ENCODE peak calls at places on chromosome 17, in ten cellular contexts. W is cardiac fibroblast; N is stimulated activated CD4-positive, alpha-beta T cell treated with anti-CD3 and anti-CD28 coated beads, TNF-alpha, amount 100 ng/mL, for 24 hours; U is Right ventricle myocardium inferior; J is memory B cell; X is stimulated activated CD8-positive, alpha-beta memory T cell treated with anti-CD3 and anti-CD28 coated beads, Interleukin-2, amount 100 ng/mL, for 48 hours; D is substantia nigra; Q is NCI-H1436; Y is germinal center; L is AG08396. P is an unnamed sample.

GRCh38 chr17:36768355-36768754 is 167.0 kb downstream of the MRM1 start:
- DNase-seq in D (no peak), Q (no peak), W (no peak), U (no peak), L (no peak), N (no peak), X (no peak), J (no peak), Y (no peak), P (no peak)

GRCh38 chr17:28402844-28403243 is 3.2 kb downstream of the SLC46A1 start:
- DNase-seq in W (no peak), Q (no peak), J (no peak), Y (no peak), U (no peak), D (no peak), X (no peak), N (no peak), L (no peak), P (no peak)

GRCh38 chr17:64297467-64298088 is 34.5 kb upstream of the TEX2 start:
- DNase-seq in L (no peak), U (no peak), Y (no peak), J (no peak), W (no peak), N (no peak), X (no peak), Q (no peak), D (no peak), P (no peak)

GRCh38 chr17:67637901-67638641 is 79.7 kb upstream of the NOL11 start:
- DNase-seq in L (no peak), N (no peak), D (no peak), Q (no peak), U (no peak), J (no peak), Y (no peak), W (no peak), X (no peak), P (no peak)

GRCh38 chr17:48732688-48733629 is 4.4 kb upstream of the HOXB13 start:
- DNase-seq in D (no peak), Y (no peak), U (no peak), N (no peak), W (no peak), Q (no peak), L (no peak), X (no peak), J (no peak), P (no peak)

GRCh38 chr17:40903129-40903847 is 18.2 kb upstream of the KRT20 start:
- DNase-seq in U (no peak), L (no peak), J (no peak), D (no peak), N (no peak), Q (no peak), Y (no peak), X (no peak), W (no peak), P (no peak)

GRCh38 chr17:66507103-66507923 is 204.9 kb downstream of the PRKCA start:
- DNase-seq in U (no peak), L (peak), Y (no peak), X (no peak), N (no peak), D (peak), J (no peak), W (peak), Q (no peak), P (no peak)

GRCh38 chr17:30336369-30337171 is 2.7 kb upstream of the TMIGD1 start:
- DNase-seq in N (peak), U (no peak), L (no peak), Q (peak), J (peak), D (no peak), W (peak), X (no peak), Y (peak), P (no peak)

P was measured in kidney.